ENCODE peak calls at places on chromosomes 6 and 20, in seven cellular contexts. Y is A549; Z is HCT116; K is endodermal cell; G is upper lobe of right lung; U is GM23248; O is CD4-positive, CD25-positive, alpha-beta regulatory T cell. J is an unnamed sample.

GRCh38 chr20:10673176-10673830 is 496 bp downstream of the JAG1 start:
- DNase-seq in K (peak), Z (no peak), G (peak), O (no peak), U (peak), Y (no peak), J (no peak)

GRCh38 chr6:116309001-116309400 is 29.3 kb upstream of the TSPYL1 start:
- DNase-seq in U (no peak), G (no peak), K (no peak), O (no peak), Y (no peak), Z (no peak), J (no peak)

GRCh38 chr6:113630738-113631535 is 226.2 kb upstream of the MARCKS start:
- DNase-seq in O (no peak), G (peak), U (peak), Y (no peak), Z (no peak), K (no peak), J (no peak)

GRCh38 chr6:138396709-138397108 is 7.3 kb upstream of the HEBP2 start:
- DNase-seq in Z (no peak), K (no peak), G (no peak), O (no peak), Y (no peak), U (no peak), J (no peak)

GRCh38 chr6:117188627-117189201 is 76.6 kb upstream of the VGLL2 start:
- DNase-seq in O (no peak), U (peak), Y (no peak), G (no peak), K (no peak), Z (peak), J (no peak)

GRCh38 chr20:39563406-39563805 is 601.3 kb downstream of the DHX35 start:
- DNase-seq in G (no peak), Z (no peak), Y (no peak), K (no peak), O (no peak), U (no peak), J (no peak)

GRCh38 chr6:52881996-52882841 is 27.3 kb downstream of the GSTA3 start:
- DNase-seq in Z (peak), O (peak), U (peak), K (peak), G (peak), Y (peak), J (peak)

GRCh38 chr20:32556312-32557184 is 28.6 kb downstream of the NOL4L start:
- DNase-seq in O (no peak), Y (no peak), K (no peak), Z (no peak), U (no peak), G (no peak), J (no peak)

GRCh38 chr6:4987427-4987826 is 16.4 kb downstream of the RPP40 start:
- DNase-seq in Y (no peak), O (no peak), U (no peak), Z (no peak), G (no peak), K (no peak), J (no peak)

GRCh38 chr6:46137387-46137786 is 7.6 kb downstream of the ENPP4 start:
- DNase-seq in K (no peak), G (no peak), Z (no peak), Y (no peak), O (no peak), U (no peak), J (no peak)

GRCh38 chr6:3504938-3505735 is 48.3 kb upstream of the SLC22A23 start:
- DNase-seq in K (no peak), Y (no peak), O (no peak), U (no peak), G (no peak), Z (no peak), J (no peak)

GRCh38 chr6:29653452-29654038 is 3.3 kb upstream of the MOG start:
- DNase-seq in O (peak), K (peak), Y (peak), U (peak), Z (peak), G (no peak), J (peak)

GRCh38 chr20:61685462-61685861 is 380.2 kb downstream of the TAF4 start:
- DNase-seq in O (no peak), K (no peak), U (no peak), Z (no peak), G (no peak), Y (no peak), J (no peak)

GRCh38 chr6:1382883-1383728 is 6.3 kb upstream of the FOXF2 start:
- DNase-seq in Y (no peak), O (no peak), K (peak), G (no peak), Z (no peak), U (peak), J (no peak)

GRCh38 chr6:1382331-1382882 is 7.0 kb upstream of the FOXF2 start:
- DNase-seq in K (peak), Z (no peak), U (no peak), O (no peak), G (no peak), Y (no peak), J (no peak)

GRCh38 chr6:1385129-1386042 is 4.0 kb upstream of the FOXF2 start:
- DNase-seq in O (no peak), U (no peak), Y (no peak), G (no peak), Z (no peak), K (peak), J (no peak)

GRCh38 chr6:1384549-1385128 is 4.7 kb upstream of the FOXF2 start:
- DNase-seq in K (peak), G (no peak), Y (no peak), U (no peak), O (no peak), Z (no peak), J (no peak)

GRCh38 chr6:1383729-1384548 is 5.4 kb upstream of the FOXF2 start:
- DNase-seq in Y (no peak), U (no peak), K (peak), Z (no peak), G (no peak), O (no peak), J (no peak)
- H3K4me3 ChIP-seq in Y (no peak), U (no peak), K (no peak), Z (no peak), G (peak), O (no peak), J (no peak)

GRCh38 chr6:44554194-44554593 is 166.7 kb downstream of the CDC5L start:
- DNase-seq in U (no peak), Y (no peak), Z (no peak), O (no peak), K (no peak), G (no peak), J (no peak)
- H3K4me3 ChIP-seq in U (no peak), Y (no peak), Z (no peak), O (no peak), K (no peak), G (no peak), J (no peak)

GRCh38 chr6:163958646-163959045 is 544.1 kb downstream of the QKI start:
- DNase-seq in U (peak), O (no peak), Y (no peak), K (no peak), G (no peak), Z (no peak), J (no peak)

GRCh38 chr6:163955752-163956151 is 541.2 kb downstream of the QKI start:
- DNase-seq in K (no peak), Y (no peak), O (no peak), Z (no peak), G (no peak), U (no peak), J (no peak)

GRCh38 chr6:163956571-163957407 is 542.3 kb downstream of the QKI start:
- DNase-seq in G (peak), Z (peak), O (peak), U (peak), K (peak), Y (peak), J (no peak)

GRCh38 chr6:163951990-163952389 is 537.5 kb downstream of the QKI start:
- DNase-seq in G (no peak), Y (no peak), K (no peak), Z (no peak), O (no peak), U (no peak), J (no peak)

DNA sequence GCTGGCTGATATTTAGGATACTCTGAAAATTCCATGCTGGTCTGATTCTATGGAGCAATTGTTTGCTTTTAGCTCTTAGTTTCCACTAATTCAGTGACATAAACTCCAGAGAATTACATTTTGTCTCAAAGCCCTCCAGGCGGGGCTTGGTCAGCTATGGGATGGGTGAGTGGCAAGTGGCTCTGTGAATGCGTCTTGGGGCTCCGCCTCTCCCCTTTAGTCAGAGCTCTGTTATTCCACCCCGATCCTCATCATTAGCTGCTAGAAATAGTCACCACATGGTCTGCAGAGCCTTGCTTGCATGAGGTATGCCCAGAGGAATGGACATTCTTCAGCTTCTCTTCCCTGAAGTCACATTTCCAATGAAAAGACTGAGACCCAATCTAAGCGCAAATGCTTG is 540.6 kb downstream of the QKI start:
- DNase-seq in K (no peak), Z (no peak), Y (no peak), U (peak), O (no peak), G (no peak), J (no peak)
- H3K4me3 ChIP-seq in K (no peak), Z (no peak), Y (no peak), U (no peak), O (no peak), G (no peak), J (no peak)

DNA sequence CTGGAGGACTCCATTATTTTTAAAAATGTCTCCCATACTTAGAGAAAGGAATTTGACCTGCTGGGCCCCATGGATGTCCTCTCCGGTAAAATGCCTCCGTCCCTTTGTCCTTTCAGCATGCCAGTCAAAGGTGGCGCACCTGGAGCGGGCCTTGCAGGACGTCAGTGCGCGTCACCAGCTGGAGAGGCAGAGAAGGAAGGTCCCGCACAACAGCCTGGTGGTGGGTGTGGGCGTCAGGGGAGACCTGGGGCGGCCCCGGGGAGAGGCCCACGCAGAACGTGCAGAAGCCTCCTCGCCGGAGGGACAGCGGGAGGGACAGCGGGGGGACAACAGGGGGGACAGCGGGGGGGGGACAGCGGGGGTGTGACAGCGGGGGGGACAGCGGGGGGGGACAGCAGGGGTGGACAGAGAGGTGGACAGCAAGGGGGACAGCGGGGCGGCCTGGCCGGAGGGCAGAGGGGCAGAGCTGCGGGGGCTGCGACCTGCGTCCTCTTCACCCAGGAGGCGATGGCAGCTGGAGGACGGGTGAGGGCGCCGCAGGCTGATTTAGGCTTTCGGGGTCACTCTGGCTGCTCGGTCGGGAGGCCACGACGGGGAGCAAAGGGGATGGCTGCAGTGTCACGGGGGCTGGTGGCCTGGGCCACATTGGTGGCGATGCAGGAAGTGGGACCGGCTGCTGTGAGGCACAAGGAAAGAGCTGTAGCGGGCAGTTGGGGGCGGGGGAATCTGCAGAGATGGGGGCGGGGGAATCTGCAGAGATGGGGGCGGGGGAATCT is 859 bp upstream of the KIF25 start:
- DNase-seq in G (peak), K (peak), O (no peak), U (no peak), Y (peak), Z (no peak), J (no peak)
- H3K4me3 ChIP-seq in G (no peak), K (no peak), O (no peak), U (no peak), Y (no peak), Z (no peak), J (no peak)

GRCh38 chr6:27280540-27281000 is 31.5 kb downstream of the POM121L2 start:
- DNase-seq in Z (peak), K (peak), U (no peak), G (no peak), O (no peak), Y (peak), J (no peak)
- H3K4me3 ChIP-seq in Z (peak), K (peak), U (peak), G (no peak), O (no peak), Y (peak), J (peak)